ENCODE peak calls at places on chromosomes 1 and 21, in ten cellular contexts. C is K562, P is stomach, L is HepG2, X is A549, T is BE2C, K is hepatocyte, J is psoas muscle, A is breast epithelium, O is H1. N is an unnamed sample. For H3K9me3, the result is how much of the 10 kb centered on the place peaks cover.

GRCh38 chr1:74733616-74734484 is 898 bp downstream of the TYW3 start:
- DNase-seq in O (no peak), P (no peak), T (peak), A (no peak), K (no peak), C (peak), L (peak), J (no peak), X (peak), N (peak)

GRCh38 chr1:32201011-32201855 is 838 bp downstream of the CCDC28B start:
- DNase-seq in K (peak), X (no peak), J (peak), T (peak), A (peak), L (no peak), C (peak), O (no peak), P (peak), N (no peak)

GRCh38 chr1:32893198-32894018 is 7.1 kb downstream of the HPCA start:
- DNase-seq in C (peak), A (no peak), T (no peak), K (peak), O (no peak), L (no peak), J (peak), X (peak), P (peak), N (no peak)

GRCh38 chr1:160630523-160631087 is 16.2 kb downstream of the SLAMF1 start:
- DNase-seq in A (no peak), J (no peak), K (no peak), T (no peak), C (no peak), X (no peak), L (no peak), O (no peak), P (no peak), N (no peak)

GRCh38 chr1:58779837-58780585 is 3.8 kb downstream of the JUN start:
- DNase-seq in L (peak), C (no peak), X (no peak), K (peak), T (no peak), J (no peak), P (peak), O (no peak), A (peak), N (no peak)

GRCh38 chr1:172145231-172145651 is 275.2 kb upstream of the C1orf105 start:
- DNase-seq in J (no peak), C (no peak), T (peak), K (peak), X (no peak), O (no peak), P (no peak), L (no peak), A (no peak), N (no peak)

GRCh38 chr21:34812510-34813265 is 143.9 kb downstream of the CLIC6 start:
- DNase-seq in J (no peak), K (peak), O (no peak), T (no peak), C (no peak), A (no peak), X (no peak), L (peak), P (no peak), N (peak)

GRCh38 chr1:205329719-205330118 is 8.2 kb upstream of the NUAK2 start:
- DNase-seq in C (no peak), K (no peak), O (no peak), J (no peak), T (no peak), L (no peak), P (no peak), X (no peak), A (no peak), N (no peak)

GRCh38 chr1:6166221-6166620 is 13.9 kb downstream of the CHD5 start:
- DNase-seq in L (no peak), T (no peak), K (no peak), P (no peak), C (no peak), X (no peak), O (no peak), J (no peak), A (no peak), N (no peak)

GRCh38 chr1:14623090-14623489 is 24.6 kb downstream of the KAZN start:
- DNase-seq in K (no peak), P (no peak), A (no peak), T (no peak), L (no peak), O (no peak), C (no peak), J (no peak), X (no peak), N (no peak)

GRCh38 chr1:41023279-41023990 is 1.9 kb upstream of the SLFNL1 start:
- DNase-seq in X (no peak), O (no peak), C (peak), A (no peak), L (peak), J (no peak), P (no peak), K (no peak), T (no peak), N (no peak)

GRCh38 chr21:37364722-37365121 is 1.9 kb upstream of the DYRK1A start:
- DNase-seq in X (no peak), A (no peak), K (no peak), O (no peak), T (no peak), P (no peak), J (no peak), L (no peak), C (peak), N (no peak)

GRCh38 chr21:39022901-39023693 is 160.2 kb downstream of the PSMG1 start:
- DNase-seq in C (peak), J (peak), T (no peak), L (peak), K (no peak), X (no peak), P (no peak), O (no peak), A (peak), N (no peak)
- TF ChIP-seq CTCF in C (peak), J (peak), T (peak), L (peak), K (peak), X (no peak), P (peak), O (peak), A (no peak), N (peak)

GRCh38 chr1:26046313-26047031 is 554 bp upstream of the SLC30A2 start:
- DNase-seq in J (no peak), C (no peak), O (no peak), X (no peak), L (no peak), K (no peak), P (no peak), T (no peak), A (no peak), N (no peak)
- H3K4me3 ChIP-seq in J (peak), C (no peak), O (peak), X (peak), L (no peak), K (peak), P (peak), T (no peak), A (peak), N (no peak)

GRCh38 chr1:115640384-115640783 is 1.4 kb upstream of the VANGL1 start:
- DNase-seq in X (no peak), L (no peak), T (no peak), K (no peak), C (peak), O (no peak), A (no peak), J (no peak), P (no peak), N (no peak)
- H3K9me3 ChIP-seq in X (under half), L (under half), T (under half), K (under half), C (under half), O (under half), A (under half), J (under half), P (under half), N (under half)

DNA sequence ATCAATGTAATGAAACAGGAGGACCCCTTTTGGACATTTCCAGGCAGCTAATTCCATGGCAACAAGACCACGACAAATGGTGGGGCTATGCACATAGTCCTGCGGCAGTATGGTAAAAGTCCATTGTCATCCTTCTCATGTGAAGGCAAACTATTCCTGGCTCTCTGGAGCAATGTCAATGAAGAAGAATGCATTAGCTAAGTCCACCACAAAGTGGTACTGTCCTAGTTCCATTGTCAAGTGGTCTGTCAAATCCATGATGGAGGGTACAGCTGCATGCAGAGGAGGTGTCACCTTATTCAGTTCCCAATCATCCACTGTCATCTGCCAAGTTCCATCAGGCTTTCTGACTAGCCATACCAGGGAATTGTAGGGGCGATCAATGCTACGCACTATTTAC is 110.1 kb downstream of the GDAP2 start:
- DNase-seq in O (no peak), K (no peak), P (no peak), X (no peak), L (no peak), C (no peak), J (no peak), A (no peak), T (no peak), N (no peak)
- TF ChIP-seq CTCF in O (no peak), K (no peak), P (no peak), X (no peak), L (no peak), C (no peak), J (no peak), A (no peak), T (no peak), N (no peak)

GRCh38 chr1:16012590-16013219 is 5.1 kb downstream of the HSPB7 start:
- DNase-seq in A (peak), K (peak), L (peak), J (peak), X (peak), O (peak), P (peak), T (peak), C (peak), N (no peak)
- H3K4me3 ChIP-seq in A (peak), K (no peak), L (peak), J (peak), X (peak), O (peak), P (peak), T (peak), C (peak), N (peak)

DNA sequence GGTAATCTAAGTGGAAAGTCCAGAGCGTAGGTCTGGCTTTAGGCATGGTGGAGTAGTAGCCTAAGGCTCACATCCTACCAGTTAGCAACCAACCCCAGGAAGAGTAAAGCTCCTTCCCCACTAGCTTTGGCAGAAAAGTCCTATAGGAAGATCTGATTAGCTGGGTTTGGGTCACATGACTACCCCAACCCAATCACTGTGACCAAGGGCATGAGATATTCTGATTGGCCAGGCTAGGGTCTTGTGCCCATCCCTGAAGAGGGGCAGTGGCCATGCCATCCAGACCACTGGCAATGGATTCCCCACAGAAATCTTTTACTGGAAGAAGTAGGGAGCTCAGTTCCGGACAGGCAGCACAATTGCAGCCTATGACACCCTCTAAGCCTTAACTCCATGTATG is 58.6 kb upstream of the CD34 start:
- DNase-seq in A (no peak), J (no peak), C (no peak), T (no peak), X (no peak), L (no peak), K (no peak), O (no peak), P (no peak), N (no peak)
- H3K9me3 ChIP-seq in A (under half), J (under half), C (under half), T (under half), X (under half), L (under half), K (under half), O (under half), P (under half), N (under half)

DNA sequence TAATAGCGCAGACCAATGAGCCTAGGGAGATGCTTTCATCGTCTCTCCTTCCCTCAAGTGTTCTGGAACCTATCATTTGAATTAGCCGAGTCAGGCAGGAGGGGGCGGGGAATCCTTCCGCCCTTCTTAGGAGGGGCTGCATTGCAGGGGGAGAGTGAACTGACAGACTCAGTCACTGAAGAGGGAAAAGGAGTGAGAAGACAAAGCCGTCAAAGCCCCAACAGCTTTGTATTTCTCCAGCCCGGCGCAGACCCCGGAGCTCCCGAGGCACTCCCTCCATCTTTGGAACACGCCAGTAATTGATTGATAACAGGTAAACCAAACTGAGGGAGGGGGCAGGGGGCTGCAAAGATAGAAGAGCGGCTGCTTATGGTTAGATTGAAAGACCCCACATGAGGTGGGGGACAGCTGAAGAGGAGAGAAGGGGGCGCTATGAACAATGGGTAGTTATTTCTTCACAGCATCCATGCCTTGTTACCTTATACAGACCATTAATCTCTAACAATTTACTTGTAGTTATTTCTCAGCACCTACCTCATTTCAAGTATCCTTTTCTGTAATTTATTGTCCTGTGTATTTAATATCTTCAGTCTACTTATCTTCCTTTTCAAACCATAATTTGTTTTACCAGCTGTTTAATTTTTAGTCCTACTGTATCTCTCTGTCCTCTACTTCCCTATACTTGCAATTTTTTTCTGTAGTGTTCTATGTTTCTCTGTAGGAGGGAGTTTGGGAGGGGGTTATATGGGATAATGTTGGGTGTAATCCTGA is at the start of gene MLLT11:
- DNase-seq in K (peak), O (no peak), L (no peak), C (peak), X (peak), P (no peak), J (peak), A (no peak), T (peak), N (no peak)
- TF ChIP-seq CTCF in K (no peak), O (no peak), L (peak), C (no peak), X (no peak), P (no peak), J (no peak), A (no peak), T (no peak), N (no peak)

GRCh38 chr1:179447489-179447888 is 81.7 kb downstream of the AXDND1 start:
- DNase-seq in P (no peak), C (peak), A (no peak), O (no peak), L (peak), K (no peak), J (no peak), T (peak), X (no peak), N (no peak)

GRCh38 chr1:179445593-179445992 is 79.8 kb downstream of the AXDND1 start:
- DNase-seq in K (no peak), O (no peak), P (no peak), L (no peak), T (no peak), J (no peak), A (no peak), C (no peak), X (no peak), N (no peak)

DNA sequence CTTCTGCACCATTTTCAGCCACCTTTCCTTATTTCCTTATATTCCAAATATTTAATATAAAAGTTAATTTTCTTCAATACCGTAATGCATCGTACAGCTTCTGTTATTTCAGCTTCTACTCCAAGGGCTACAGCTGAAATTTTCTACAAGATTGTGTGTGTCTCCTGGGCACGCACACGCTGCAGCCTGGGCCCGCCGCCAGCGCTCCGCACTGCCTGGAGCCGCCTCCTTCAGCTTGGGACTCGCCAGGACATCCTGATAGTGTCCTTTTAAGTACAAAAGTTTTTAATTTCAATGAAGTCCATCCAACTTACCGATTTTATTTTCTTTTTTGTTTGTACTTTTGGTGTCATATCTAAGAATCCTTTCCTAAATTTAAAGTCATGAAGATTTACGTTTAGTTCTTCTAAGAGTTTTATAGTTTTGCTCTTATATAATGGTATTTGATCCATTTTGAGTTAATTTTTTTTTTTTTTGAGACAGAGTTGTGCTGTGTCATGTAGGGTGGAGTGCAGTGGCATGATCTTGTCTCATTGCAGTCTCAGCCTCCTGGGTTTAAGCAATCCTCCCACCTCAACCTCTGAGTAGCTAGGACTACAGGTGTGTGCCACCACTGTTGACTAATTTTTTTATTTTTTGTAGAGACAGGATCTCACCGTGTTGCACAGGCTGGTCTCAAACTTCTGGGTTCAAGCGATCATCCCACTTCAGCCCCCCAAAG is 82.8 kb downstream of the AXDND1 start:
- DNase-seq in T (no peak), L (no peak), A (no peak), C (peak), X (no peak), K (no peak), P (no peak), O (no peak), J (no peak), N (no peak)
- H3K4me3 ChIP-seq in T (no peak), L (no peak), A (no peak), C (no peak), X (no peak), K (no peak), P (no peak), O (no peak), J (no peak), N (no peak)

GRCh38 chr1:197080323-197080722 is 13.3 kb upstream of the F13B start:
- DNase-seq in T (no peak), J (no peak), L (no peak), P (no peak), X (no peak), K (no peak), C (peak), A (no peak), O (no peak), N (no peak)
- H3K9me3 ChIP-seq in T (under half), J (under half), L (under half), P (under half), X (under half), K (under half), C (under half), A (under half), O (under half), N (under half)

DNA sequence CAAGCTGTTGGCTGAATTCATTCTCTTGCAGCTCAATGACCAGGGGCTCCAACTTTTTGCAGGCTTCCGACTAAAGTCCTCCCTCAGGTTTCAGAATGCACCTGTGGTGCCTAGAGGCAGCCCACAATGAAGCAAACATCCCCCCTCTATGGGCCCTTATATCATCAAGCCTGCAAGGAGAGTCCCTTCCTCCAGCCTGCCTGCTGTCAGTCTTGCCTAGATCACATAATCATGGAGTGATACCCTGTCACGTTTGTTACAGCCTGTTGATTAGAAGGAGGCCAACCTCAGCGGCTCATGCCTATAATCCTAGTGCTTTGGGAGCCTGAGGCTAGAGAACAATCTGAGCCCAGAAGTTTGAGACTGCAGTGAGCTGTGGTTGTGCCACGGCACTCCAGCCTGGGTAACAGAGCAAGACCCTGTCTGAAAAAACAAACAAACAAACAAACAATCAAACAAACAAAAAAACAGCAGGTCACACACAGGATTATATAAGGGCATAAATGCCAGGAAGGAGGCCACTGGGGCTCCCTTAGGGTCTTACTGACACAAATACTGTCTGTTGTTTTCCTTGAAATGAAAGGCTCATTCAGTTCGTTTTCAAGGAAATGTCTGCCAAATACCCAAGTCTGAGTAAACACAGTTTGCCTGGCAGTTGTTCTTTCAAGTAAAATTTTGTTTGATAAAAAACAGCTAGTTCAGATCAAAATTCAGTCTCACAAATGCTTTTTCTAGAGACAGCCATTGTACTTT is 4.7 kb upstream of the SPRR3 start:
- DNase-seq in L (no peak), A (no peak), O (no peak), J (no peak), T (no peak), P (no peak), C (no peak), X (no peak), K (no peak), N (no peak)
- TF ChIP-seq CTCF in L (no peak), A (no peak), O (no peak), J (no peak), T (no peak), P (no peak), C (no peak), X (no peak), K (no peak), N (no peak)